ENCODE peak calls at places on chromosomes 7 and 10, in ten cellular contexts. One of them, this sample, is unnamed.
A peak's percentile ranks its signal among the peaks of the same experiment; 100 is the strongest.

GRCh38 chr10:131814567-131815290 is 86.1 kb upstream of the PPP2R2D start:
- DNase-seq in activated CD8-positive, alpha-beta memory T cell treated with anti-CD3 and anti-CD28 coated beads for 24 hours: no peak
- DNase-seq in mucosa of descending colon: no peak
- DNase-seq in EL: no peak
- DNase-seq in mucosa of gallbladder: peak; percentile 9
- DNase-seq in foreskin fibroblast: no peak
- DNase-seq in brain pericyte: no peak
- DNase-seq in HEK293T: no peak
- DNase-seq in activated CD8-positive, alpha-beta T cell treated with anti-CD3 and anti-CD28 coated beads for 36 hours: no peak
- DNase-seq in stimulated activated naive CD4-positive, alpha-beta T cell: no peak
- DNase-seq in this sample: no peak

GRCh38 chr7:155460926-155461613 is 3.1 kb downstream of the EN2 start:
- DNase-seq in EL: no peak
- DNase-seq in activated CD8-positive, alpha-beta memory T cell treated with anti-CD3 and anti-CD28 coated beads for 24 hours: no peak
- DNase-seq in brain pericyte: no peak
- DNase-seq in activated CD8-positive, alpha-beta T cell treated with anti-CD3 and anti-CD28 coated beads for 36 hours: no peak
- DNase-seq in HEK293T: no peak
- DNase-seq in stimulated activated naive CD4-positive, alpha-beta T cell: no peak
- DNase-seq in foreskin fibroblast: no peak
- DNase-seq in mucosa of gallbladder: no peak
- DNase-seq in mucosa of descending colon: no peak
- DNase-seq in this sample: no peak

GRCh38 chr10:91220194-91220953 is at the start of gene PCGF5:
- DNase-seq in mucosa of descending colon: peak; percentile 96
- DNase-seq in HEK293T: peak; percentile 92
- DNase-seq in mucosa of gallbladder: peak; percentile 92
- DNase-seq in activated CD8-positive, alpha-beta memory T cell treated with anti-CD3 and anti-CD28 coated beads for 24 hours: peak; percentile 97
- DNase-seq in foreskin fibroblast: peak; percentile 88
- DNase-seq in brain pericyte: peak; percentile 46
- DNase-seq in EL: peak; percentile 90
- DNase-seq in stimulated activated naive CD4-positive, alpha-beta T cell: peak; percentile 87
- DNase-seq in activated CD8-positive, alpha-beta T cell treated with anti-CD3 and anti-CD28 coated beads for 36 hours: peak; percentile 90
- DNase-seq in this sample: peak; percentile 83

GRCh38 chr10:70540789-70541360 is 61.7 kb downstream of the PRF1 start:
- DNase-seq in mucosa of gallbladder: no peak
- DNase-seq in activated CD8-positive, alpha-beta T cell treated with anti-CD3 and anti-CD28 coated beads for 36 hours: no peak
- DNase-seq in foreskin fibroblast: no peak
- DNase-seq in brain pericyte: no peak
- DNase-seq in activated CD8-positive, alpha-beta memory T cell treated with anti-CD3 and anti-CD28 coated beads for 24 hours: no peak
- DNase-seq in EL: no peak
- DNase-seq in mucosa of descending colon: no peak
- DNase-seq in HEK293T: no peak
- DNase-seq in stimulated activated naive CD4-positive, alpha-beta T cell: no peak
- DNase-seq in this sample: no peak

GRCh38 chr10:82394122-82394521 is 519.1 kb downstream of the NRG3 start:
- DNase-seq in activated CD8-positive, alpha-beta T cell treated with anti-CD3 and anti-CD28 coated beads for 36 hours: no peak
- DNase-seq in brain pericyte: no peak
- DNase-seq in foreskin fibroblast: no peak
- DNase-seq in stimulated activated naive CD4-positive, alpha-beta T cell: no peak
- DNase-seq in EL: no peak
- DNase-seq in HEK293T: no peak
- DNase-seq in activated CD8-positive, alpha-beta memory T cell treated with anti-CD3 and anti-CD28 coated beads for 24 hours: no peak
- DNase-seq in mucosa of descending colon: no peak
- DNase-seq in mucosa of gallbladder: peak; percentile 31
- DNase-seq in this sample: no peak

GRCh38 chr10:6612371-6612770 is 32.3 kb upstream of the PRKCQ start:
- DNase-seq in activated CD8-positive, alpha-beta T cell treated with anti-CD3 and anti-CD28 coated beads for 36 hours: peak; percentile 42
- DNase-seq in brain pericyte: no peak
- DNase-seq in HEK293T: no peak
- DNase-seq in stimulated activated naive CD4-positive, alpha-beta T cell: no peak
- DNase-seq in EL: no peak
- DNase-seq in foreskin fibroblast: no peak
- DNase-seq in activated CD8-positive, alpha-beta memory T cell treated with anti-CD3 and anti-CD28 coated beads for 24 hours: no peak
- DNase-seq in mucosa of gallbladder: no peak
- DNase-seq in mucosa of descending colon: no peak
- DNase-seq in this sample: no peak

GRCh38 chr7:12861070-12861469 is 173.6 kb downstream of the ARL4A start:
- DNase-seq in activated CD8-positive, alpha-beta memory T cell treated with anti-CD3 and anti-CD28 coated beads for 24 hours: no peak
- DNase-seq in mucosa of descending colon: no peak
- DNase-seq in HEK293T: no peak
- DNase-seq in stimulated activated naive CD4-positive, alpha-beta T cell: no peak
- DNase-seq in EL: no peak
- DNase-seq in foreskin fibroblast: no peak
- DNase-seq in brain pericyte: peak; percentile 72
- DNase-seq in mucosa of gallbladder: no peak
- DNase-seq in activated CD8-positive, alpha-beta T cell treated with anti-CD3 and anti-CD28 coated beads for 36 hours: no peak
- DNase-seq in this sample: no peak

GRCh38 chr7:29604702-29605101 is 41.1 kb downstream of the PRR15 start:
- DNase-seq in HEK293T: no peak
- DNase-seq in stimulated activated naive CD4-positive, alpha-beta T cell: no peak
- DNase-seq in EL: no peak
- DNase-seq in brain pericyte: no peak
- DNase-seq in activated CD8-positive, alpha-beta T cell treated with anti-CD3 and anti-CD28 coated beads for 36 hours: no peak
- DNase-seq in activated CD8-positive, alpha-beta memory T cell treated with anti-CD3 and anti-CD28 coated beads for 24 hours: no peak
- DNase-seq in foreskin fibroblast: no peak
- DNase-seq in mucosa of gallbladder: no peak
- DNase-seq in mucosa of descending colon: no peak
- DNase-seq in this sample: no peak

GRCh38 chr10:409403-410040 is 274.3 kb downstream of the ZMYND11 start:
- DNase-seq in brain pericyte: no peak
- DNase-seq in mucosa of gallbladder: no peak
- DNase-seq in EL: no peak
- DNase-seq in mucosa of descending colon: no peak
- DNase-seq in activated CD8-positive, alpha-beta T cell treated with anti-CD3 and anti-CD28 coated beads for 36 hours: no peak
- DNase-seq in stimulated activated naive CD4-positive, alpha-beta T cell: no peak
- DNase-seq in HEK293T: no peak
- DNase-seq in activated CD8-positive, alpha-beta memory T cell treated with anti-CD3 and anti-CD28 coated beads for 24 hours: no peak
- DNase-seq in foreskin fibroblast: no peak
- DNase-seq in this sample: no peak

GRCh38 chr7:106068538-106068961 is 43.6 kb downstream of the SYPL1 start:
- DNase-seq in brain pericyte: no peak
- DNase-seq in activated CD8-positive, alpha-beta T cell treated with anti-CD3 and anti-CD28 coated beads for 36 hours: no peak
- DNase-seq in foreskin fibroblast: no peak
- DNase-seq in stimulated activated naive CD4-positive, alpha-beta T cell: no peak
- DNase-seq in mucosa of descending colon: no peak
- DNase-seq in mucosa of gallbladder: no peak
- DNase-seq in HEK293T: no peak
- DNase-seq in EL: no peak
- DNase-seq in activated CD8-positive, alpha-beta memory T cell treated with anti-CD3 and anti-CD28 coated beads for 24 hours: no peak
- DNase-seq in this sample: no peak

GRCh38 chr7:28078036-28078901 is 102.3 kb downstream of the JAZF1 start:
- DNase-seq in activated CD8-positive, alpha-beta memory T cell treated with anti-CD3 and anti-CD28 coated beads for 24 hours: peak; percentile 70
- DNase-seq in foreskin fibroblast: peak; percentile 42
- DNase-seq in stimulated activated naive CD4-positive, alpha-beta T cell: peak; percentile 4
- DNase-seq in HEK293T: peak; percentile 60
- DNase-seq in mucosa of descending colon: no peak
- DNase-seq in EL: peak; percentile 63
- DNase-seq in activated CD8-positive, alpha-beta T cell treated with anti-CD3 and anti-CD28 coated beads for 36 hours: peak; percentile 62
- DNase-seq in brain pericyte: no peak
- DNase-seq in mucosa of gallbladder: peak; percentile 34
- DNase-seq in this sample: peak; percentile 58

GRCh38 chr7:130990178-130990832 is 256.3 kb upstream of the KLF14 start:
- DNase-seq in HEK293T: no peak
- DNase-seq in foreskin fibroblast: no peak
- DNase-seq in brain pericyte: no peak
- DNase-seq in mucosa of descending colon: peak; percentile 70
- DNase-seq in stimulated activated naive CD4-positive, alpha-beta T cell: peak; percentile 49
- DNase-seq in activated CD8-positive, alpha-beta T cell treated with anti-CD3 and anti-CD28 coated beads for 36 hours: no peak
- DNase-seq in mucosa of gallbladder: peak; percentile 83
- DNase-seq in EL: no peak
- DNase-seq in activated CD8-positive, alpha-beta memory T cell treated with anti-CD3 and anti-CD28 coated beads for 24 hours: peak; percentile 56
- DNase-seq in this sample: no peak

GRCh38 chr7:138299046-138299445 is 161.0 kb upstream of the TRIM24 start:
- DNase-seq in brain pericyte: no peak
- DNase-seq in foreskin fibroblast: no peak
- DNase-seq in stimulated activated naive CD4-positive, alpha-beta T cell: no peak
- DNase-seq in mucosa of gallbladder: no peak
- DNase-seq in activated CD8-positive, alpha-beta memory T cell treated with anti-CD3 and anti-CD28 coated beads for 24 hours: no peak
- DNase-seq in mucosa of descending colon: no peak
- DNase-seq in activated CD8-positive, alpha-beta T cell treated with anti-CD3 and anti-CD28 coated beads for 36 hours: no peak
- DNase-seq in EL: no peak
- DNase-seq in HEK293T: no peak
- DNase-seq in this sample: no peak

GRCh38 chr7:96299496-96299895 is 22.4 kb downstream of the SLC25A13 start:
- DNase-seq in mucosa of gallbladder: no peak
- DNase-seq in stimulated activated naive CD4-positive, alpha-beta T cell: no peak
- DNase-seq in HEK293T: no peak
- DNase-seq in brain pericyte: no peak
- DNase-seq in activated CD8-positive, alpha-beta memory T cell treated with anti-CD3 and anti-CD28 coated beads for 24 hours: no peak
- DNase-seq in activated CD8-positive, alpha-beta T cell treated with anti-CD3 and anti-CD28 coated beads for 36 hours: no peak
- DNase-seq in foreskin fibroblast: no peak
- DNase-seq in mucosa of descending colon: no peak
- DNase-seq in EL: no peak
- DNase-seq in this sample: no peak

GRCh38 chr7:56023500-56023899 is 27.7 kb downstream of the PSPH start:
- DNase-seq in stimulated activated naive CD4-positive, alpha-beta T cell: no peak
- DNase-seq in EL: no peak
- DNase-seq in brain pericyte: no peak
- DNase-seq in activated CD8-positive, alpha-beta memory T cell treated with anti-CD3 and anti-CD28 coated beads for 24 hours: no peak
- DNase-seq in mucosa of descending colon: no peak
- DNase-seq in foreskin fibroblast: no peak
- DNase-seq in mucosa of gallbladder: no peak
- DNase-seq in activated CD8-positive, alpha-beta T cell treated with anti-CD3 and anti-CD28 coated beads for 36 hours: no peak
- DNase-seq in HEK293T: no peak
- DNase-seq in this sample: no peak

GRCh38 chr7:41238851-41239331 is 464.0 kb downstream of the INHBA start:
- DNase-seq in foreskin fibroblast: peak; percentile 71
- DNase-seq in mucosa of descending colon: no peak
- DNase-seq in stimulated activated naive CD4-positive, alpha-beta T cell: no peak
- DNase-seq in HEK293T: no peak
- DNase-seq in brain pericyte: no peak
- DNase-seq in mucosa of gallbladder: no peak
- DNase-seq in activated CD8-positive, alpha-beta T cell treated with anti-CD3 and anti-CD28 coated beads for 36 hours: no peak
- DNase-seq in EL: peak; percentile 83
- DNase-seq in activated CD8-positive, alpha-beta memory T cell treated with anti-CD3 and anti-CD28 coated beads for 24 hours: no peak
- DNase-seq in this sample: peak; percentile 22

GRCh38 chr10:25026463-25026862 is 10.1 kb downstream of the THNSL1 start:
- DNase-seq in activated CD8-positive, alpha-beta memory T cell treated with anti-CD3 and anti-CD28 coated beads for 24 hours: no peak
- DNase-seq in stimulated activated naive CD4-positive, alpha-beta T cell: no peak
- DNase-seq in HEK293T: no peak
- DNase-seq in mucosa of descending colon: no peak
- DNase-seq in brain pericyte: no peak
- DNase-seq in EL: peak; percentile 50
- DNase-seq in foreskin fibroblast: no peak
- DNase-seq in activated CD8-positive, alpha-beta T cell treated with anti-CD3 and anti-CD28 coated beads for 36 hours: no peak
- DNase-seq in mucosa of gallbladder: no peak
- DNase-seq in this sample: peak; percentile 22

GRCh38 chr10:14186245-14186644 is 144.5 kb downstream of the FRMD4A start:
- DNase-seq in HEK293T: no peak
- DNase-seq in activated CD8-positive, alpha-beta T cell treated with anti-CD3 and anti-CD28 coated beads for 36 hours: peak; percentile 2
- DNase-seq in brain pericyte: no peak
- DNase-seq in activated CD8-positive, alpha-beta memory T cell treated with anti-CD3 and anti-CD28 coated beads for 24 hours: no peak
- DNase-seq in mucosa of gallbladder: no peak
- DNase-seq in EL: peak; percentile 25
- DNase-seq in stimulated activated naive CD4-positive, alpha-beta T cell: no peak
- DNase-seq in mucosa of descending colon: no peak
- DNase-seq in foreskin fibroblast: no peak
- DNase-seq in this sample: peak; percentile 53

GRCh38 chr7:50838675-50839377 is 56.1 kb upstream of the GRB10 start:
- DNase-seq in activated CD8-positive, alpha-beta T cell treated with anti-CD3 and anti-CD28 coated beads for 36 hours: no peak
- DNase-seq in stimulated activated naive CD4-positive, alpha-beta T cell: no peak
- DNase-seq in activated CD8-positive, alpha-beta memory T cell treated with anti-CD3 and anti-CD28 coated beads for 24 hours: no peak
- DNase-seq in HEK293T: no peak
- DNase-seq in brain pericyte: no peak
- DNase-seq in mucosa of descending colon: no peak
- DNase-seq in foreskin fibroblast: peak; percentile 78
- DNase-seq in mucosa of gallbladder: no peak
- DNase-seq in EL: peak; percentile 72
- DNase-seq in this sample: no peak

GRCh38 chr10:108187396-108188012 is 1023.0 kb upstream of the SORCS1 start:
- DNase-seq in EL: no peak
- DNase-seq in HEK293T: no peak
- DNase-seq in brain pericyte: no peak
- DNase-seq in mucosa of descending colon: no peak
- DNase-seq in activated CD8-positive, alpha-beta T cell treated with anti-CD3 and anti-CD28 coated beads for 36 hours: no peak
- DNase-seq in stimulated activated naive CD4-positive, alpha-beta T cell: no peak
- DNase-seq in activated CD8-positive, alpha-beta memory T cell treated with anti-CD3 and anti-CD28 coated beads for 24 hours: no peak
- DNase-seq in mucosa of gallbladder: no peak
- DNase-seq in foreskin fibroblast: no peak
- DNase-seq in this sample: no peak

GRCh38 chr10:78047314-78047891 is 13.7 kb downstream of the RPS24 start:
- DNase-seq in mucosa of gallbladder: peak; percentile 88
- DNase-seq in stimulated activated naive CD4-positive, alpha-beta T cell: peak; percentile 68
- DNase-seq in foreskin fibroblast: peak; percentile 72
- DNase-seq in brain pericyte: peak; percentile 65
- DNase-seq in HEK293T: peak; percentile 72
- DNase-seq in activated CD8-positive, alpha-beta memory T cell treated with anti-CD3 and anti-CD28 coated beads for 24 hours: peak; percentile 93
- DNase-seq in EL: peak; percentile 78
- DNase-seq in mucosa of descending colon: peak; percentile 68
- DNase-seq in activated CD8-positive, alpha-beta T cell treated with anti-CD3 and anti-CD28 coated beads for 36 hours: peak; percentile 94
- DNase-seq in this sample: peak; percentile 90

GRCh38 chr10:71205468-71205867 is 6.9 kb upstream of the UNC5B start:
- DNase-seq in HEK293T: no peak
- DNase-seq in mucosa of gallbladder: no peak
- DNase-seq in activated CD8-positive, alpha-beta T cell treated with anti-CD3 and anti-CD28 coated beads for 36 hours: no peak
- DNase-seq in brain pericyte: no peak
- DNase-seq in EL: no peak
- DNase-seq in mucosa of descending colon: no peak
- DNase-seq in stimulated activated naive CD4-positive, alpha-beta T cell: no peak
- DNase-seq in activated CD8-positive, alpha-beta memory T cell treated with anti-CD3 and anti-CD28 coated beads for 24 hours: no peak
- DNase-seq in foreskin fibroblast: no peak
- DNase-seq in this sample: no peak

GRCh38 chr10:46171661-46172060 is 115.1 kb upstream of the ANTXRL start:
- DNase-seq in HEK293T: peak; percentile 3
- DNase-seq in mucosa of descending colon: no peak
- DNase-seq in EL: no peak
- DNase-seq in mucosa of gallbladder: no peak
- DNase-seq in activated CD8-positive, alpha-beta T cell treated with anti-CD3 and anti-CD28 coated beads for 36 hours: no peak
- DNase-seq in brain pericyte: no peak
- DNase-seq in foreskin fibroblast: no peak
- DNase-seq in activated CD8-positive, alpha-beta memory T cell treated with anti-CD3 and anti-CD28 coated beads for 24 hours: no peak
- DNase-seq in stimulated activated naive CD4-positive, alpha-beta T cell: no peak
- DNase-seq in this sample: no peak

This sample was measured in A673.